ENCODE peak calls at places on chromosomes 4 and X, in ten cellular contexts. One of them, this sample, is unnamed.

GRCh38 chr4:7547368-7548040 is 112.8 kb upstream of the PSAPL1 start:
- DNase-seq in psoas muscle: no peak
- DNase-seq in endothelial cell of umbilical vein: no peak
- DNase-seq in endodermal cell: no peak
- DNase-seq in uterus: no peak
- DNase-seq in thoracic aorta: no peak
- DNase-seq in OCI-LY7: no peak
- DNase-seq in cardiac fibroblast: no peak
- DNase-seq in AG04450: no peak
- DNase-seq in fibroblast of lung: no peak
- DNase-seq in this sample: no peak

GRCh38 chr4:177008071-177008835 is 215.5 kb upstream of the VEGFC start:
- DNase-seq in fibroblast of lung: peak
- DNase-seq in endodermal cell: no peak
- DNase-seq in thoracic aorta: no peak
- DNase-seq in AG04450: no peak
- DNase-seq in cardiac fibroblast: peak
- DNase-seq in uterus: no peak
- DNase-seq in OCI-LY7: no peak
- DNase-seq in psoas muscle: no peak
- DNase-seq in endothelial cell of umbilical vein: no peak
- DNase-seq in this sample: no peak

GRCh38 chr4:96170198-96170597 is 330.3 kb downstream of the PDHA2 start:
- DNase-seq in uterus: no peak
- DNase-seq in endothelial cell of umbilical vein: no peak
- DNase-seq in fibroblast of lung: no peak
- DNase-seq in cardiac fibroblast: no peak
- DNase-seq in psoas muscle: no peak
- DNase-seq in OCI-LY7: no peak
- DNase-seq in thoracic aorta: no peak
- DNase-seq in AG04450: no peak
- DNase-seq in endodermal cell: peak
- DNase-seq in this sample: no peak

GRCh38 chrX:70433848-70434351 is 10.7 kb upstream of the DLG3 start:
- DNase-seq in endodermal cell: peak
- DNase-seq in AG04450: no peak
- DNase-seq in uterus: peak
- DNase-seq in fibroblast of lung: peak
- DNase-seq in endothelial cell of umbilical vein: peak
- DNase-seq in cardiac fibroblast: peak
- DNase-seq in psoas muscle: peak
- DNase-seq in OCI-LY7: peak
- DNase-seq in thoracic aorta: no peak
- DNase-seq in this sample: no peak

GRCh38 chrX:68938244-68939004 is 109.6 kb downstream of the EFNB1 start:
- DNase-seq in AG04450: no peak
- DNase-seq in fibroblast of lung: peak
- DNase-seq in OCI-LY7: no peak
- DNase-seq in psoas muscle: no peak
- DNase-seq in endothelial cell of umbilical vein: peak
- DNase-seq in thoracic aorta: no peak
- DNase-seq in uterus: no peak
- DNase-seq in endodermal cell: peak
- DNase-seq in cardiac fibroblast: peak
- DNase-seq in this sample: peak

GRCh38 chrX:124086411-124086810 is 124.9 kb downstream of the STAG2 start:
- DNase-seq in endodermal cell: no peak
- DNase-seq in psoas muscle: no peak
- DNase-seq in AG04450: no peak
- DNase-seq in uterus: no peak
- DNase-seq in OCI-LY7: no peak
- DNase-seq in cardiac fibroblast: no peak
- DNase-seq in fibroblast of lung: no peak
- DNase-seq in thoracic aorta: no peak
- DNase-seq in endothelial cell of umbilical vein: no peak
- DNase-seq in this sample: no peak

GRCh38 chr4:52098618-52099017 is 47.5 kb downstream of the SPATA18 start:
- DNase-seq in thoracic aorta: no peak
- DNase-seq in fibroblast of lung: no peak
- DNase-seq in endothelial cell of umbilical vein: no peak
- DNase-seq in AG04450: no peak
- DNase-seq in uterus: no peak
- DNase-seq in cardiac fibroblast: no peak
- DNase-seq in psoas muscle: no peak
- DNase-seq in endodermal cell: no peak
- DNase-seq in OCI-LY7: no peak
- DNase-seq in this sample: no peak

GRCh38 chrX:23389196-23389792 is 54.6 kb downstream of the PTCHD1 start:
- DNase-seq in psoas muscle: no peak
- DNase-seq in thoracic aorta: no peak
- DNase-seq in uterus: no peak
- DNase-seq in fibroblast of lung: no peak
- DNase-seq in endodermal cell: peak
- DNase-seq in cardiac fibroblast: no peak
- DNase-seq in AG04450: no peak
- DNase-seq in OCI-LY7: no peak
- DNase-seq in endothelial cell of umbilical vein: no peak
- DNase-seq in this sample: no peak

GRCh38 chrX:83845397-83845796 is 15.5 kb upstream of the CYLC1 start:
- DNase-seq in cardiac fibroblast: peak
- DNase-seq in thoracic aorta: no peak
- DNase-seq in fibroblast of lung: peak
- DNase-seq in psoas muscle: no peak
- DNase-seq in OCI-LY7: peak
- DNase-seq in uterus: no peak
- DNase-seq in AG04450: no peak
- DNase-seq in endodermal cell: peak
- DNase-seq in endothelial cell of umbilical vein: peak
- DNase-seq in this sample: no peak

GRCh38 chrX:17525266-17525665 is 150.3 kb downstream of the NHS start:
- DNase-seq in fibroblast of lung: no peak
- DNase-seq in OCI-LY7: no peak
- DNase-seq in cardiac fibroblast: no peak
- DNase-seq in psoas muscle: no peak
- DNase-seq in AG04450: no peak
- DNase-seq in endothelial cell of umbilical vein: no peak
- DNase-seq in thoracic aorta: no peak
- DNase-seq in endodermal cell: no peak
- DNase-seq in uterus: no peak
- DNase-seq in this sample: no peak

GRCh38 chr4:83328486-83328885 is 6.2 kb downstream of the HPSE start:
- DNase-seq in fibroblast of lung: no peak
- DNase-seq in endothelial cell of umbilical vein: peak
- DNase-seq in uterus: no peak
- DNase-seq in psoas muscle: no peak
- DNase-seq in OCI-LY7: no peak
- DNase-seq in cardiac fibroblast: no peak
- DNase-seq in endodermal cell: peak
- DNase-seq in AG04450: no peak
- DNase-seq in thoracic aorta: no peak
- DNase-seq in this sample: no peak

GRCh38 chrX:100424012-100424411 is 13.9 kb upstream of the PCDH19 start:
- DNase-seq in AG04450: no peak
- DNase-seq in cardiac fibroblast: peak
- DNase-seq in psoas muscle: no peak
- DNase-seq in endodermal cell: peak
- DNase-seq in thoracic aorta: no peak
- DNase-seq in OCI-LY7: no peak
- DNase-seq in uterus: no peak
- DNase-seq in endothelial cell of umbilical vein: peak
- DNase-seq in fibroblast of lung: no peak
- DNase-seq in this sample: no peak

GRCh38 chr4:110977554-110977953 is 354.7 kb upstream of the PITX2 start:
- DNase-seq in fibroblast of lung: no peak
- DNase-seq in endothelial cell of umbilical vein: no peak
- DNase-seq in AG04450: no peak
- DNase-seq in uterus: no peak
- DNase-seq in cardiac fibroblast: no peak
- DNase-seq in thoracic aorta: no peak
- DNase-seq in OCI-LY7: no peak
- DNase-seq in endodermal cell: no peak
- DNase-seq in psoas muscle: no peak
- DNase-seq in this sample: no peak

GRCh38 chr4:148954011-148954749 is 512.0 kb upstream of the NR3C2 start:
- DNase-seq in thoracic aorta: no peak
- DNase-seq in AG04450: no peak
- DNase-seq in fibroblast of lung: no peak
- DNase-seq in psoas muscle: no peak
- DNase-seq in cardiac fibroblast: no peak
- DNase-seq in uterus: no peak
- DNase-seq in OCI-LY7: no peak
- DNase-seq in endothelial cell of umbilical vein: no peak
- DNase-seq in endodermal cell: no peak
- DNase-seq in this sample: no peak

GRCh38 chr4:8547912-8548730 is 32.1 kb upstream of the GPR78 start:
- DNase-seq in psoas muscle: no peak
- DNase-seq in thoracic aorta: no peak
- DNase-seq in cardiac fibroblast: no peak
- DNase-seq in uterus: no peak
- DNase-seq in fibroblast of lung: no peak
- DNase-seq in endodermal cell: peak
- DNase-seq in OCI-LY7: no peak
- DNase-seq in endothelial cell of umbilical vein: no peak
- DNase-seq in AG04450: no peak
- DNase-seq in this sample: no peak

GRCh38 chr4:165325732-165326512 is 1.5 kb upstream of the MSMO1 start:
- DNase-seq in uterus: no peak
- DNase-seq in endodermal cell: peak
- DNase-seq in fibroblast of lung: peak
- DNase-seq in OCI-LY7: no peak
- DNase-seq in cardiac fibroblast: peak
- DNase-seq in psoas muscle: no peak
- DNase-seq in AG04450: peak
- DNase-seq in thoracic aorta: no peak
- DNase-seq in endothelial cell of umbilical vein: peak
- DNase-seq in this sample: peak

GRCh38 chrX:46263494-46263893 is 281.7 kb downstream of the ZNF674 start:
- DNase-seq in fibroblast of lung: no peak
- DNase-seq in thoracic aorta: no peak
- DNase-seq in psoas muscle: no peak
- DNase-seq in cardiac fibroblast: no peak
- DNase-seq in OCI-LY7: no peak
- DNase-seq in uterus: no peak
- DNase-seq in endodermal cell: no peak
- DNase-seq in AG04450: no peak
- DNase-seq in endothelial cell of umbilical vein: no peak
- DNase-seq in this sample: no peak

GRCh38 chr4:3399277-3400194 is 42.2 kb upstream of the HGFAC start:
- DNase-seq in cardiac fibroblast: peak
- DNase-seq in thoracic aorta: no peak
- DNase-seq in OCI-LY7: peak
- DNase-seq in endodermal cell: no peak
- DNase-seq in AG04450: no peak
- DNase-seq in psoas muscle: no peak
- DNase-seq in uterus: no peak
- DNase-seq in endothelial cell of umbilical vein: peak
- DNase-seq in fibroblast of lung: peak
- DNase-seq in this sample: peak
- TF ChIP-seq CTCF in cardiac fibroblast: no peak
- TF ChIP-seq CTCF in thoracic aorta: no peak
- TF ChIP-seq CTCF in OCI-LY7: peak
- TF ChIP-seq CTCF in endodermal cell: peak
- TF ChIP-seq CTCF in AG04450: no peak
- TF ChIP-seq CTCF in psoas muscle: peak
- TF ChIP-seq CTCF in uterus: no peak
- TF ChIP-seq CTCF in endothelial cell of umbilical vein: peak
- TF ChIP-seq CTCF in fibroblast of lung: no peak
- TF ChIP-seq CTCF in this sample: no peak

GRCh38 chrX:54359408-54359807 is 1.6 kb upstream of the WNK3 start:
- DNase-seq in AG04450: no peak
- DNase-seq in fibroblast of lung: no peak
- DNase-seq in uterus: no peak
- DNase-seq in endodermal cell: no peak
- DNase-seq in thoracic aorta: no peak
- DNase-seq in cardiac fibroblast: no peak
- DNase-seq in psoas muscle: no peak
- DNase-seq in endothelial cell of umbilical vein: no peak
- DNase-seq in OCI-LY7: no peak
- DNase-seq in this sample: no peak
- H3K4me3 ChIP-seq in AG04450: no peak
- H3K4me3 ChIP-seq in fibroblast of lung: no peak
- H3K4me3 ChIP-seq in uterus: no peak
- H3K4me3 ChIP-seq in endodermal cell: peak
- H3K4me3 ChIP-seq in thoracic aorta: peak
- H3K4me3 ChIP-seq in cardiac fibroblast: no peak
- H3K4me3 ChIP-seq in psoas muscle: no peak
- H3K4me3 ChIP-seq in endothelial cell of umbilical vein: no peak
- H3K4me3 ChIP-seq in OCI-LY7: no peak
- H3K4me3 ChIP-seq in this sample: peak

GRCh38 chr4:98507299-98507698 is 151.1 kb downstream of the TSPAN5 start:
- DNase-seq in endodermal cell: no peak
- DNase-seq in psoas muscle: no peak
- DNase-seq in uterus: no peak
- DNase-seq in AG04450: no peak
- DNase-seq in fibroblast of lung: no peak
- DNase-seq in endothelial cell of umbilical vein: no peak
- DNase-seq in thoracic aorta: no peak
- DNase-seq in OCI-LY7: no peak
- DNase-seq in cardiac fibroblast: no peak
- DNase-seq in this sample: no peak
- TF ChIP-seq CTCF in endodermal cell: no peak
- TF ChIP-seq CTCF in psoas muscle: no peak
- TF ChIP-seq CTCF in uterus: no peak
- TF ChIP-seq CTCF in AG04450: no peak
- TF ChIP-seq CTCF in fibroblast of lung: no peak
- TF ChIP-seq CTCF in endothelial cell of umbilical vein: no peak
- TF ChIP-seq CTCF in thoracic aorta: no peak
- TF ChIP-seq CTCF in OCI-LY7: no peak
- TF ChIP-seq CTCF in cardiac fibroblast: no peak
- TF ChIP-seq CTCF in this sample: no peak

GRCh38 chr4:173287486-173287885 is 46.7 kb downstream of the HMGB2 start:
- DNase-seq in psoas muscle: no peak
- DNase-seq in thoracic aorta: no peak
- DNase-seq in endothelial cell of umbilical vein: no peak
- DNase-seq in AG04450: no peak
- DNase-seq in OCI-LY7: no peak
- DNase-seq in fibroblast of lung: no peak
- DNase-seq in uterus: no peak
- DNase-seq in endodermal cell: no peak
- DNase-seq in cardiac fibroblast: no peak
- DNase-seq in this sample: no peak

GRCh38 chr4:173281001-173281400 is 53.2 kb downstream of the HMGB2 start:
- DNase-seq in thoracic aorta: no peak
- DNase-seq in endothelial cell of umbilical vein: no peak
- DNase-seq in uterus: no peak
- DNase-seq in fibroblast of lung: no peak
- DNase-seq in endodermal cell: no peak
- DNase-seq in OCI-LY7: no peak
- DNase-seq in AG04450: no peak
- DNase-seq in cardiac fibroblast: no peak
- DNase-seq in psoas muscle: no peak
- DNase-seq in this sample: no peak

GRCh38 chr4:173277340-173277739 is 56.8 kb downstream of the HMGB2 start:
- DNase-seq in uterus: no peak
- DNase-seq in psoas muscle: no peak
- DNase-seq in cardiac fibroblast: no peak
- DNase-seq in thoracic aorta: no peak
- DNase-seq in fibroblast of lung: no peak
- DNase-seq in endothelial cell of umbilical vein: no peak
- DNase-seq in AG04450: no peak
- DNase-seq in OCI-LY7: no peak
- DNase-seq in endodermal cell: no peak
- DNase-seq in this sample: no peak

GRCh38 chr4:173284463-173284862 is 49.7 kb downstream of the HMGB2 start:
- DNase-seq in psoas muscle: no peak
- DNase-seq in cardiac fibroblast: no peak
- DNase-seq in AG04450: no peak
- DNase-seq in endothelial cell of umbilical vein: no peak
- DNase-seq in endodermal cell: no peak
- DNase-seq in OCI-LY7: no peak
- DNase-seq in thoracic aorta: no peak
- DNase-seq in fibroblast of lung: no peak
- DNase-seq in uterus: no peak
- DNase-seq in this sample: no peak

GRCh38 chr4:173281420-173282333 is 52.5 kb downstream of the HMGB2 start:
- DNase-seq in uterus: no peak
- DNase-seq in fibroblast of lung: no peak
- DNase-seq in OCI-LY7: peak
- DNase-seq in AG04450: no peak
- DNase-seq in endothelial cell of umbilical vein: no peak
- DNase-seq in psoas muscle: no peak
- DNase-seq in cardiac fibroblast: no peak
- DNase-seq in endodermal cell: no peak
- DNase-seq in thoracic aorta: no peak
- DNase-seq in this sample: no peak
- H3K4me3 ChIP-seq in uterus: no peak
- H3K4me3 ChIP-seq in fibroblast of lung: no peak
- H3K4me3 ChIP-seq in OCI-LY7: no peak
- H3K4me3 ChIP-seq in AG04450: no peak
- H3K4me3 ChIP-seq in endothelial cell of umbilical vein: no peak
- H3K4me3 ChIP-seq in psoas muscle: no peak
- H3K4me3 ChIP-seq in cardiac fibroblast: no peak
- H3K4me3 ChIP-seq in endodermal cell: no peak
- H3K4me3 ChIP-seq in thoracic aorta: no peak
- H3K4me3 ChIP-seq in this sample: no peak

This sample was measured in astrocyte of the cerebellum.